ENCODE peak calls at places on chromosomes 7 and 10, in six cellular contexts. One of them, this sample, is unnamed.

GRCh38 chr7:73766556-73767229 is 3.4 kb downstream of the CLDN3 start:
- DNase-seq in MCF 10A: no peak
- DNase-seq in AML-193: no peak
- DNase-seq in NCI-H2029 treated with DMSO at 0.1 percent for 48 hours: no peak
- DNase-seq in NCI-H1930: no peak
- DNase-seq in globus pallidus: no peak
- DNase-seq in this sample: no peak

GRCh38 chr7:157467496-157468212 is 130.8 kb downstream of the DNAJB6 start:
- DNase-seq in MCF 10A: no peak
- DNase-seq in AML-193: no peak
- DNase-seq in NCI-H1930: no peak
- DNase-seq in globus pallidus: no peak
- DNase-seq in NCI-H2029 treated with DMSO at 0.1 percent for 48 hours: no peak
- DNase-seq in this sample: no peak

GRCh38 chr10:122531935-122532334 is 28.6 kb upstream of the DMBT1 start:
- DNase-seq in NCI-H1930: no peak
- DNase-seq in MCF 10A: peak; percentile 70
- DNase-seq in AML-193: no peak
- DNase-seq in globus pallidus: no peak
- DNase-seq in NCI-H2029 treated with DMSO at 0.1 percent for 48 hours: peak; percentile 21
- DNase-seq in this sample: no peak

GRCh38 chr10:59857049-59857448 is 49.3 kb downstream of the CCDC6 start:
- DNase-seq in NCI-H1930: no peak
- DNase-seq in globus pallidus: no peak
- DNase-seq in AML-193: no peak
- DNase-seq in MCF 10A: no peak
- DNase-seq in NCI-H2029 treated with DMSO at 0.1 percent for 48 hours: no peak
- DNase-seq in this sample: no peak

GRCh38 chr7:108380527-108380926 is 75.7 kb downstream of the NRCAM start:
- DNase-seq in globus pallidus: no peak
- DNase-seq in NCI-H2029 treated with DMSO at 0.1 percent for 48 hours: no peak
- DNase-seq in AML-193: no peak
- DNase-seq in MCF 10A: no peak
- DNase-seq in NCI-H1930: no peak
- DNase-seq in this sample: no peak

GRCh38 chr7:32223721-32224120 is 153.5 kb upstream of the PDE1C start:
- DNase-seq in AML-193: no peak
- DNase-seq in NCI-H1930: no peak
- DNase-seq in MCF 10A: no peak
- DNase-seq in globus pallidus: no peak
- DNase-seq in NCI-H2029 treated with DMSO at 0.1 percent for 48 hours: no peak
- DNase-seq in this sample: no peak

GRCh38 chr7:128869944-128870285 is 7.3 kb downstream of the ATP6V1F start:
- DNase-seq in AML-193: no peak
- DNase-seq in MCF 10A: no peak
- DNase-seq in NCI-H2029 treated with DMSO at 0.1 percent for 48 hours: no peak
- DNase-seq in globus pallidus: no peak
- DNase-seq in NCI-H1930: no peak
- DNase-seq in this sample: no peak

GRCh38 chr7:150992833-150993302 is 2.1 kb downstream of the NOS3 start:
- DNase-seq in AML-193: no peak
- DNase-seq in globus pallidus: no peak
- DNase-seq in NCI-H1930: peak; percentile 60
- DNase-seq in NCI-H2029 treated with DMSO at 0.1 percent for 48 hours: no peak
- DNase-seq in MCF 10A: no peak
- DNase-seq in this sample: peak; percentile 74

GRCh38 chr10:47094636-47095035 is 183.4 kb downstream of the PTPN20 start:
- DNase-seq in AML-193: no peak
- DNase-seq in NCI-H2029 treated with DMSO at 0.1 percent for 48 hours: no peak
- DNase-seq in NCI-H1930: no peak
- DNase-seq in MCF 10A: no peak
- DNase-seq in globus pallidus: no peak
- DNase-seq in this sample: no peak

GRCh38 chr7:45241339-45242109 is 83.9 kb downstream of the RAMP3 start:
- DNase-seq in NCI-H2029 treated with DMSO at 0.1 percent for 48 hours: no peak
- DNase-seq in MCF 10A: no peak
- DNase-seq in globus pallidus: no peak
- DNase-seq in NCI-H1930: no peak
- DNase-seq in AML-193: no peak
- DNase-seq in this sample: no peak

GRCh38 chr10:73209705-73210104 is 37.4 kb downstream of the DNAJC9 start:
- DNase-seq in NCI-H2029 treated with DMSO at 0.1 percent for 48 hours: no peak
- DNase-seq in AML-193: no peak
- DNase-seq in MCF 10A: peak; percentile 7
- DNase-seq in globus pallidus: no peak
- DNase-seq in NCI-H1930: no peak
- DNase-seq in this sample: no peak

GRCh38 chr7:95059842-95060313 is 152.5 kb downstream of the PPP1R9A start:
- DNase-seq in globus pallidus: no peak
- DNase-seq in MCF 10A: no peak
- DNase-seq in AML-193: no peak
- DNase-seq in NCI-H2029 treated with DMSO at 0.1 percent for 48 hours: no peak
- DNase-seq in NCI-H1930: no peak
- DNase-seq in this sample: no peak

This sample was measured in cerebellar cortex.